ENCODE peak calls at places on chromosomes 11 and 22, in six cellular contexts. K, N, B, U, V and G are unnamed samples.

GRCh38 chr11:117488996-117489952 is 161.6 kb downstream of the CEP164 start:
- DNase-seq in K (no peak), N (no peak), B (no peak), U (no peak), V (no peak), G (no peak)

GRCh38 chr11:35525501-35526175 is at the start of gene PAMR1:
- DNase-seq in K (no peak), N (no peak), B (peak), U (peak), V (no peak), G (no peak)

GRCh38 chr22:36853407-36854099 is 7.3 kb upstream of the NCF4 start:
- DNase-seq in K (no peak), N (no peak), B (peak), U (peak), V (peak), G (peak)

GRCh38 chr11:61293869-61294716 is 1.0 kb downstream of the VWCE start:
- DNase-seq in K (no peak), N (peak), B (peak), U (peak), V (no peak), G (peak)

GRCh38 chr22:46561435-46561905 is 24.1 kb upstream of the CELSR1 start:
- DNase-seq in K (no peak), N (no peak), B (no peak), U (peak), V (no peak), G (no peak)

GRCh38 chr11:91932151-91932821 is 292.3 kb upstream of the FAT3 start:
- DNase-seq in K (peak), N (no peak), B (no peak), U (no peak), V (no peak), G (no peak)

GRCh38 chr11:73344191-73344607 is 32.0 kb upstream of the RELT start:
- DNase-seq in K (no peak), N (no peak), B (no peak), U (no peak), V (no peak), G (no peak)

GRCh38 chr11:82986491-82986890 is 85.0 kb downstream of the DDIAS start:
- DNase-seq in K (no peak), N (no peak), B (no peak), U (no peak), V (no peak), G (no peak)

GRCh38 chr11:69041516-69041915 is 7.2 kb upstream of the TPCN2 start:
- DNase-seq in K (no peak), N (no peak), B (no peak), U (no peak), V (no peak), G (no peak)

GRCh38 chr11:73753938-73754337 is 6.9 kb downstream of the RAB6A start:
- DNase-seq in K (no peak), N (no peak), B (no peak), U (no peak), V (no peak), G (no peak)

GRCh38 chr11:25039165-25039564 is 542.3 kb downstream of the LUZP2 start:
- DNase-seq in K (no peak), N (no peak), B (no peak), U (no peak), V (no peak), G (no peak)

GRCh38 chr11:76667271-76667818 is 3.2 kb downstream of the LRRC32 start:
- DNase-seq in K (no peak), N (peak), B (no peak), U (peak), V (no peak), G (no peak)

GRCh38 chr22:35564975-35565867 is 24.6 kb downstream of the RASD2 start:
- DNase-seq in K (no peak), N (no peak), B (no peak), U (no peak), V (no peak), G (no peak)

GRCh38 chr22:47655930-47656329 is 893.5 kb downstream of the TBC1D22A start:
- DNase-seq in K (no peak), N (no peak), B (no peak), U (no peak), V (no peak), G (no peak)

GRCh38 chr11:34405079-34405858 is 33.5 kb upstream of the CAT start:
- DNase-seq in K (no peak), N (no peak), B (no peak), U (no peak), V (no peak), G (no peak)

GRCh38 chr22:30247974-30248373 is 1.4 kb upstream of the LIF start:
- DNase-seq in K (no peak), N (no peak), B (no peak), U (no peak), V (no peak), G (no peak)

GRCh38 chr22:37636186-37636948 is 3.1 kb upstream of the SH3BP1 start:
- DNase-seq in K (no peak), N (no peak), B (peak), U (no peak), V (no peak), G (no peak)

GRCh38 chr11:75077316-75077715 is 19.4 kb downstream of the OR2AT4 start:
- DNase-seq in K (no peak), N (no peak), B (no peak), U (no peak), V (no peak), G (no peak)

GRCh38 chr11:127470485-127470884 is 469.9 kb upstream of the KIRREL3 start:
- DNase-seq in K (no peak), N (no peak), B (no peak), U (peak), V (no peak), G (no peak)

GRCh38 chr11:6635082-6635932 is 16.1 kb upstream of the TPP1 start:
- DNase-seq in K (no peak), N (peak), B (no peak), U (peak), V (no peak), G (no peak)

GRCh38 chr22:50612715-50613221 is 12.2 kb downstream of the MAPK8IP2 start:
- DNase-seq in K (no peak), N (no peak), B (no peak), U (no peak), V (no peak), G (no peak)

GRCh38 chr11:9386086-9386485 is 1.6 kb downstream of the IPO7 start:
- DNase-seq in K (no peak), N (no peak), B (no peak), U (no peak), V (no peak), G (no peak)

GRCh38 chr22:37036655-37037377 is 14.7 kb upstream of the KCTD17 start:
- DNase-seq in K (no peak), N (no peak), B (no peak), U (no peak), V (no peak), G (no peak)

GRCh38 chr11:61454520-61454919 is 24.6 kb downstream of the SDHAF2 start:
- DNase-seq in K (no peak), N (no peak), B (no peak), U (no peak), V (no peak), G (no peak)

GRCh38 chr11:124762077-124762623 is at the start of gene ESAM:
- DNase-seq in K (no peak), N (no peak), B (peak), U (peak), V (no peak), G (peak)

GRCh38 chr22:27885977-27886842 is 32.8 kb downstream of the PITPNB start:
- DNase-seq in K (peak), N (peak), B (peak), U (peak), V (peak), G (no peak)

GRCh38 chr11:79501688-79502087 is 60.9 kb upstream of the TENM4 start:
- DNase-seq in K (no peak), N (no peak), B (no peak), U (no peak), V (no peak), G (no peak)

GRCh38 chr11:107011977-107012376 is 6.3 kb downstream of the GUCY1A2 start:
- DNase-seq in K (no peak), N (no peak), B (no peak), U (no peak), V (no peak), G (no peak)

GRCh38 chr22:48923165-48923875 is 904.4 kb downstream of the BRD1 start:
- DNase-seq in K (no peak), N (no peak), B (peak), U (no peak), V (no peak), G (no peak)

GRCh38 chr22:48588881-48589450 is 1238.7 kb downstream of the BRD1 start:
- DNase-seq in K (no peak), N (no peak), B (no peak), U (no peak), V (no peak), G (no peak)